ENCODE peak calls at places on chromosomes 4 and X, in six cellular contexts. One of them, this sample, is unnamed.

GRCh38 chr4:133808151-133808550 is 393.4 kb downstream of the PABPC4L start:
- DNase-seq in AG04450: no peak
- DNase-seq in MG63: no peak
- DNase-seq in D341Med: no peak
- DNase-seq in WTC11: no peak
- DNase-seq in C1 segment of cervical spinal cord: no peak
- DNase-seq in this sample: no peak

GRCh38 chr4:8840006-8840793 is 31.4 kb downstream of the HMX1 start:
- DNase-seq in AG04450: no peak
- DNase-seq in MG63: no peak
- DNase-seq in D341Med: peak
- DNase-seq in WTC11: no peak
- DNase-seq in C1 segment of cervical spinal cord: no peak
- DNase-seq in this sample: no peak

GRCh38 chrX:38578152-38578551 is 16.8 kb downstream of the TSPAN7 start:
- DNase-seq in AG04450: no peak
- DNase-seq in MG63: no peak
- DNase-seq in D341Med: peak
- DNase-seq in WTC11: no peak
- DNase-seq in C1 segment of cervical spinal cord: no peak
- DNase-seq in this sample: no peak

GRCh38 chr4:54063224-54063623 is 1.2 kb downstream of the CHIC2 start:
- DNase-seq in AG04450: no peak
- DNase-seq in MG63: no peak
- DNase-seq in D341Med: no peak
- DNase-seq in WTC11: no peak
- DNase-seq in C1 segment of cervical spinal cord: no peak
- DNase-seq in this sample: no peak

GRCh38 chr4:89788243-89789072 is 48.5 kb downstream of the SNCA start:
- DNase-seq in AG04450: no peak
- DNase-seq in MG63: peak
- DNase-seq in D341Med: no peak
- DNase-seq in WTC11: no peak
- DNase-seq in C1 segment of cervical spinal cord: no peak
- DNase-seq in this sample: no peak

GRCh38 chr4:183504930-183505555 is at the start of gene ING2:
- DNase-seq in AG04450: no peak
- DNase-seq in MG63: no peak
- DNase-seq in D341Med: peak
- DNase-seq in WTC11: no peak
- DNase-seq in C1 segment of cervical spinal cord: peak
- DNase-seq in this sample: peak

GRCh38 chr4:185730387-185730786 is 81.6 kb downstream of the SORBS2 start:
- DNase-seq in AG04450: no peak
- DNase-seq in MG63: no peak
- DNase-seq in D341Med: no peak
- DNase-seq in WTC11: no peak
- DNase-seq in C1 segment of cervical spinal cord: no peak
- DNase-seq in this sample: no peak

GRCh38 chrX:68935362-68935761 is 106.5 kb downstream of the EFNB1 start:
- DNase-seq in AG04450: no peak
- DNase-seq in MG63: no peak
- DNase-seq in D341Med: no peak
- DNase-seq in WTC11: no peak
- DNase-seq in C1 segment of cervical spinal cord: no peak
- DNase-seq in this sample: no peak

GRCh38 chr4:87853108-87853507 is 20.3 kb downstream of the MEPE start:
- DNase-seq in AG04450: no peak
- DNase-seq in MG63: no peak
- DNase-seq in D341Med: peak
- DNase-seq in WTC11: no peak
- DNase-seq in C1 segment of cervical spinal cord: no peak
- DNase-seq in this sample: peak

GRCh38 chr4:101977096-101977495 is 186.6 kb downstream of the BANK1 start:
- DNase-seq in AG04450: peak
- DNase-seq in MG63: peak
- DNase-seq in D341Med: no peak
- DNase-seq in WTC11: no peak
- DNase-seq in C1 segment of cervical spinal cord: no peak
- DNase-seq in this sample: no peak

GRCh38 chr4:79917246-79917645 is 155.8 kb downstream of the ANTXR2 start:
- DNase-seq in AG04450: no peak
- DNase-seq in MG63: no peak
- DNase-seq in D341Med: peak
- DNase-seq in WTC11: peak
- DNase-seq in C1 segment of cervical spinal cord: no peak
- DNase-seq in this sample: peak

GRCh38 chr4:139675156-139675555 is 9.5 kb downstream of the MGST2 start:
- DNase-seq in AG04450: no peak
- DNase-seq in MG63: no peak
- DNase-seq in D341Med: no peak
- DNase-seq in WTC11: no peak
- DNase-seq in C1 segment of cervical spinal cord: no peak
- DNase-seq in this sample: no peak

GRCh38 chr4:122131562-122132157 is 20.5 kb upstream of the BLTP1 start:
- DNase-seq in AG04450: no peak
- DNase-seq in MG63: no peak
- DNase-seq in D341Med: no peak
- DNase-seq in WTC11: no peak
- DNase-seq in C1 segment of cervical spinal cord: no peak
- DNase-seq in this sample: no peak

GRCh38 chr4:3376266-3376665 is 65.5 kb upstream of the HGFAC start:
- DNase-seq in AG04450: no peak
- DNase-seq in MG63: no peak
- DNase-seq in D341Med: no peak
- DNase-seq in WTC11: no peak
- DNase-seq in C1 segment of cervical spinal cord: no peak
- DNase-seq in this sample: no peak

GRCh38 chr4:121597346-121597934 is 99.3 kb downstream of the ANXA5 start:
- DNase-seq in AG04450: no peak
- DNase-seq in MG63: no peak
- DNase-seq in D341Med: no peak
- DNase-seq in WTC11: no peak
- DNase-seq in C1 segment of cervical spinal cord: no peak
- DNase-seq in this sample: no peak

GRCh38 chr4:165692082-165692481 is 181.0 kb upstream of the TLL1 start:
- DNase-seq in AG04450: no peak
- DNase-seq in MG63: no peak
- DNase-seq in D341Med: no peak
- DNase-seq in WTC11: no peak
- DNase-seq in C1 segment of cervical spinal cord: no peak
- DNase-seq in this sample: no peak

GRCh38 chrX:72107320-72107719 is 24.4 kb downstream of the RTL5 start:
- DNase-seq in AG04450: no peak
- DNase-seq in MG63: peak
- DNase-seq in D341Med: no peak
- DNase-seq in WTC11: no peak
- DNase-seq in C1 segment of cervical spinal cord: no peak
- DNase-seq in this sample: no peak

GRCh38 chrX:74579597-74580209 is 34.7 kb downstream of the RLIM start:
- DNase-seq in AG04450: peak
- DNase-seq in MG63: no peak
- DNase-seq in D341Med: no peak
- DNase-seq in WTC11: no peak
- DNase-seq in C1 segment of cervical spinal cord: no peak
- DNase-seq in this sample: no peak

GRCh38 chr4:181592221-181592745 is 650.9 kb upstream of the TENM3 start:
- DNase-seq in AG04450: peak
- DNase-seq in MG63: no peak
- DNase-seq in D341Med: no peak
- DNase-seq in WTC11: no peak
- DNase-seq in C1 segment of cervical spinal cord: peak
- DNase-seq in this sample: no peak

GRCh38 chrX:95716841-95717240 is 967.8 kb upstream of the DIAPH2 start:
- DNase-seq in AG04450: no peak
- DNase-seq in MG63: no peak
- DNase-seq in D341Med: no peak
- DNase-seq in WTC11: no peak
- DNase-seq in C1 segment of cervical spinal cord: no peak
- DNase-seq in this sample: no peak

GRCh38 chr4:172982151-172982590 is 186.4 kb upstream of the GALNT7 start:
- DNase-seq in AG04450: peak
- DNase-seq in MG63: peak
- DNase-seq in D341Med: no peak
- DNase-seq in WTC11: no peak
- DNase-seq in C1 segment of cervical spinal cord: no peak
- DNase-seq in this sample: peak

GRCh38 chrX:155086202-155086840 is 15.0 kb downstream of the BRCC3 start:
- DNase-seq in AG04450: no peak
- DNase-seq in MG63: peak
- DNase-seq in D341Med: peak
- DNase-seq in WTC11: peak
- DNase-seq in C1 segment of cervical spinal cord: no peak
- DNase-seq in this sample: peak

GRCh38 chr4:170374770-170375169 is 285.0 kb upstream of the AADAT start:
- DNase-seq in AG04450: no peak
- DNase-seq in MG63: peak
- DNase-seq in D341Med: peak
- DNase-seq in WTC11: peak
- DNase-seq in C1 segment of cervical spinal cord: no peak
- DNase-seq in this sample: peak

GRCh38 chr4:85929926-85930325 is 429.9 kb downstream of the MAPK10 start:
- DNase-seq in AG04450: no peak
- DNase-seq in MG63: no peak
- DNase-seq in D341Med: no peak
- DNase-seq in WTC11: peak
- DNase-seq in C1 segment of cervical spinal cord: peak
- DNase-seq in this sample: no peak

GRCh38 chrX:119880552-119881437 is 9.2 kb downstream of the NDUFA1 start:
- DNase-seq in AG04450: no peak
- DNase-seq in MG63: peak
- DNase-seq in D341Med: peak
- DNase-seq in WTC11: no peak
- DNase-seq in C1 segment of cervical spinal cord: no peak
- DNase-seq in this sample: peak

GRCh38 chrX:56000729-56001128 is 231.4 kb upstream of the KLF8 start:
- DNase-seq in AG04450: no peak
- DNase-seq in MG63: no peak
- DNase-seq in D341Med: no peak
- DNase-seq in WTC11: no peak
- DNase-seq in C1 segment of cervical spinal cord: no peak
- DNase-seq in this sample: no peak